ENCODE peak calls at places on chromosomes 5 and 9, in ten cellular contexts. D is OCI-LY7, K is Peyer's patch, P is lower lobe of right lung, Y is HFF-Myc, G is heart left ventricle, H is uterus, M is cardiac fibroblast, A is IMR-90, T is astrocyte. Z is an unnamed sample.

GRCh38 chr5:36363101-36363500 is 61.4 kb upstream of the RANBP3L start:
- DNase-seq in D (no peak), K (no peak), P (no peak), Y (peak), G (no peak), H (no peak), M (peak), A (peak), T (peak), Z (peak)

GRCh38 chr5:30438785-30439184 is 754.7 kb upstream of the CDH6 start:
- DNase-seq in D (no peak), K (no peak), P (no peak), Y (no peak), G (no peak), H (no peak), M (no peak), A (no peak), T (no peak), Z (no peak)

GRCh38 chr9:129197978-129198736 is 20.1 kb upstream of the IER5L start:
- DNase-seq in D (no peak), K (no peak), P (no peak), Y (no peak), G (peak), H (peak), M (peak), A (peak), T (peak), Z (peak)

GRCh38 chr5:133333561-133334150 is 278.7 kb downstream of the FSTL4 start:
- DNase-seq in D (no peak), K (peak), P (no peak), Y (no peak), G (no peak), H (no peak), M (no peak), A (no peak), T (no peak), Z (no peak)

GRCh38 chr9:132806723-132807421 is 71.2 kb downstream of the AK8 start:
- DNase-seq in D (no peak), K (no peak), P (no peak), Y (no peak), G (no peak), H (no peak), M (no peak), A (no peak), T (peak), Z (no peak)

GRCh38 chr5:34001231-34001935 is 6.5 kb downstream of the AMACR start:
- DNase-seq in D (no peak), K (no peak), P (peak), Y (no peak), G (no peak), H (no peak), M (peak), A (peak), T (peak), Z (no peak)

GRCh38 chr5:173303878-173304590 is 24.2 kb downstream of the STC2 start:
- DNase-seq in D (no peak), K (no peak), P (no peak), Y (no peak), G (no peak), H (no peak), M (no peak), A (peak), T (peak), Z (no peak)

GRCh38 chr9:71824242-71824641 is 55.9 kb upstream of the CEMIP2 start:
- DNase-seq in D (no peak), K (no peak), P (no peak), Y (no peak), G (no peak), H (no peak), M (no peak), A (no peak), T (no peak), Z (no peak)

GRCh38 chr5:91468643-91469422 is 85.7 kb upstream of the ARRDC3 start:
- DNase-seq in D (no peak), K (no peak), P (no peak), Y (no peak), G (no peak), H (no peak), M (no peak), A (no peak), T (peak), Z (no peak)

GRCh38 chr9:136389396-136389795 is 10.6 kb downstream of the SNAPC4 start:
- DNase-seq in D (no peak), K (no peak), P (no peak), Y (no peak), G (no peak), H (no peak), M (no peak), A (no peak), T (no peak), Z (no peak)

GRCh38 chr5:146878471-146879172 is at the start of gene PPP2R2B:
- DNase-seq in D (no peak), K (peak), P (peak), Y (no peak), G (peak), H (no peak), M (peak), A (peak), T (peak), Z (no peak)

GRCh38 chr9:6068983-6069382 is 53.6 kb upstream of the RANBP6 start:
- DNase-seq in D (no peak), K (no peak), P (no peak), Y (no peak), G (no peak), H (no peak), M (no peak), A (no peak), T (no peak), Z (no peak)

GRCh38 chr9:98583417-98583816 is 125.3 kb downstream of the GABBR2 start:
- DNase-seq in D (no peak), K (no peak), P (no peak), Y (no peak), G (no peak), H (no peak), M (no peak), A (peak), T (peak), Z (no peak)

GRCh38 chr5:92543246-92543645 is 1037.8 kb downstream of the NR2F1-AS1 start:
- DNase-seq in D (no peak), K (no peak), P (no peak), Y (no peak), G (no peak), H (no peak), M (no peak), A (peak), T (no peak), Z (no peak)

GRCh38 chr5:109655841-109656240 is 33.9 kb upstream of the MAN2A1 start:
- DNase-seq in D (no peak), K (no peak), P (no peak), Y (no peak), G (no peak), H (no peak), M (no peak), A (no peak), T (peak), Z (no peak)

GRCh38 chr5:6766558-6767191 is 53.4 kb downstream of the TENT4A start:
- DNase-seq in D (no peak), K (peak), P (peak), Y (peak), G (peak), H (peak), M (peak), A (peak), T (peak), Z (peak)

GRCh38 chr9:123550012-123550411 is 194.0 kb downstream of the CRB2 start:
- DNase-seq in D (no peak), K (no peak), P (no peak), Y (no peak), G (no peak), H (no peak), M (no peak), A (no peak), T (peak), Z (no peak)

GRCh38 chr5:145218982-145219381 is 616.2 kb downstream of the PRELID2 start:
- DNase-seq in D (no peak), K (no peak), P (no peak), Y (no peak), G (no peak), H (no peak), M (no peak), A (no peak), T (no peak), Z (no peak)

GRCh38 chr5:57989378-57989777 is 470.5 kb downstream of the PLK2 start:
- DNase-seq in D (no peak), K (no peak), P (no peak), Y (no peak), G (no peak), H (no peak), M (no peak), A (peak), T (peak), Z (peak)

GRCh38 chr5:150294551-150295071 is 5.0 kb upstream of the CAMK2A start:
- DNase-seq in D (no peak), K (peak), P (no peak), Y (no peak), G (no peak), H (no peak), M (no peak), A (no peak), T (no peak), Z (no peak)

GRCh38 chr5:74837115-74837514 is 29.1 kb downstream of the FAM169A start:
- DNase-seq in D (no peak), K (no peak), P (no peak), Y (no peak), G (no peak), H (no peak), M (no peak), A (no peak), T (no peak), Z (no peak)

GRCh38 chr5:95959051-95959963 is 2.3 kb downstream of the ELL2 start:
- DNase-seq in D (no peak), K (peak), P (no peak), Y (no peak), G (no peak), H (no peak), M (peak), A (peak), T (peak), Z (no peak)

GRCh38 chr5:108634251-108634950 is 113.3 kb upstream of the FER start:
- DNase-seq in D (no peak), K (no peak), P (no peak), Y (no peak), G (no peak), H (no peak), M (peak), A (peak), T (peak), Z (no peak)

GRCh38 chr5:41537581-41537980 is 27.2 kb upstream of the PLCXD3 start:
- DNase-seq in D (no peak), K (no peak), P (no peak), Y (no peak), G (no peak), H (no peak), M (no peak), A (no peak), T (no peak), Z (no peak)

GRCh38 chr5:7388553-7388952 is 7.4 kb upstream of the ADCY2 start:
- DNase-seq in D (no peak), K (no peak), P (no peak), Y (no peak), G (no peak), H (no peak), M (no peak), A (no peak), T (no peak), Z (no peak)

GRCh38 chr5:147509041-147509709 is 693 bp downstream of the DPYSL3 start:
- DNase-seq in D (no peak), K (peak), P (no peak), Y (no peak), G (peak), H (peak), M (peak), A (peak), T (no peak), Z (no peak)

GRCh38 chr9:137556069-137556838 is 4.6 kb downstream of the MRPL41 start:
- DNase-seq in D (no peak), K (peak), P (no peak), Y (no peak), G (peak), H (no peak), M (peak), A (no peak), T (peak), Z (no peak)

GRCh38 chr5:167939686-167940085 is 351.8 kb upstream of the WWC1 start:
- DNase-seq in D (no peak), K (no peak), P (no peak), Y (no peak), G (no peak), H (no peak), M (no peak), A (no peak), T (peak), Z (no peak)

GRCh38 chr9:5435912-5436311 is 1.8 kb downstream of the PLGRKT start:
- DNase-seq in D (no peak), K (no peak), P (no peak), Y (no peak), G (no peak), H (no peak), M (no peak), A (no peak), T (no peak), Z (no peak)

GRCh38 chr5:170463426-170463825 is 40.4 kb upstream of the KCNIP1 start:
- DNase-seq in D (no peak), K (no peak), P (no peak), Y (no peak), G (no peak), H (no peak), M (no peak), A (no peak), T (no peak), Z (no peak)

GRCh38 chr5:73008831-73009230 is 53.0 kb downstream of the FCHO2 start:
- DNase-seq in D (no peak), K (no peak), P (no peak), Y (no peak), G (no peak), H (no peak), M (no peak), A (no peak), T (no peak), Z (no peak)

GRCh38 chr9:6931913-6932312 is 174.1 kb downstream of the KDM4C start:
- DNase-seq in D (no peak), K (no peak), P (no peak), Y (no peak), G (peak), H (peak), M (peak), A (peak), T (peak), Z (peak)

GRCh38 chr9:91771027-91771426 is 179.0 kb downstream of the ROR2 start:
- DNase-seq in D (peak), K (no peak), P (no peak), Y (peak), G (peak), H (peak), M (peak), A (peak), T (peak), Z (peak)
- TF ChIP-seq CTCF in D (peak), K (peak), P (peak), Y (peak), G (no peak), H (peak), M (peak), A (peak), T (peak), Z (peak)

GRCh38 chr5:124651663-124652513 is 94.6 kb downstream of the ZNF608 start:
- DNase-seq in D (peak), K (peak), P (peak), Y (no peak), G (peak), H (peak), M (peak), A (no peak), T (peak), Z (peak)
- H3K4me3 ChIP-seq in D (peak), K (peak), P (peak), Y (peak), G (peak), H (peak), M (peak), A (peak), T (peak), Z (peak)

GRCh38 chr9:36134761-36135505 is 1.6 kb upstream of the GLIPR2 start:
- DNase-seq in D (no peak), K (peak), P (no peak), Y (no peak), G (no peak), H (no peak), M (no peak), A (no peak), T (no peak), Z (no peak)

GRCh38 chr9:36136894-36137391 is 410 bp downstream of the GLIPR2 start:
- DNase-seq in D (no peak), K (no peak), P (no peak), Y (no peak), G (no peak), H (no peak), M (no peak), A (no peak), T (no peak), Z (no peak)

GRCh38 chr9:36137392-36138004 is 965 bp downstream of the GLIPR2 start:
- DNase-seq in D (no peak), K (no peak), P (no peak), Y (no peak), G (peak), H (no peak), M (peak), A (peak), T (no peak), Z (no peak)

GRCh38 chr9:36136277-36136893 is at the start of gene GLIPR2:
- DNase-seq in D (no peak), K (peak), P (peak), Y (no peak), G (peak), H (peak), M (peak), A (peak), T (no peak), Z (no peak)

GRCh38 chr9:36135791-36136276 is 699 bp upstream of the GLIPR2 start:
- DNase-seq in D (no peak), K (peak), P (no peak), Y (no peak), G (no peak), H (peak), M (no peak), A (no peak), T (no peak), Z (no peak)
- TF ChIP-seq CTCF in D (no peak), K (no peak), P (no peak), Y (no peak), G (no peak), H (no peak), M (no peak), A (no peak), T (no peak), Z (no peak)

DNA sequence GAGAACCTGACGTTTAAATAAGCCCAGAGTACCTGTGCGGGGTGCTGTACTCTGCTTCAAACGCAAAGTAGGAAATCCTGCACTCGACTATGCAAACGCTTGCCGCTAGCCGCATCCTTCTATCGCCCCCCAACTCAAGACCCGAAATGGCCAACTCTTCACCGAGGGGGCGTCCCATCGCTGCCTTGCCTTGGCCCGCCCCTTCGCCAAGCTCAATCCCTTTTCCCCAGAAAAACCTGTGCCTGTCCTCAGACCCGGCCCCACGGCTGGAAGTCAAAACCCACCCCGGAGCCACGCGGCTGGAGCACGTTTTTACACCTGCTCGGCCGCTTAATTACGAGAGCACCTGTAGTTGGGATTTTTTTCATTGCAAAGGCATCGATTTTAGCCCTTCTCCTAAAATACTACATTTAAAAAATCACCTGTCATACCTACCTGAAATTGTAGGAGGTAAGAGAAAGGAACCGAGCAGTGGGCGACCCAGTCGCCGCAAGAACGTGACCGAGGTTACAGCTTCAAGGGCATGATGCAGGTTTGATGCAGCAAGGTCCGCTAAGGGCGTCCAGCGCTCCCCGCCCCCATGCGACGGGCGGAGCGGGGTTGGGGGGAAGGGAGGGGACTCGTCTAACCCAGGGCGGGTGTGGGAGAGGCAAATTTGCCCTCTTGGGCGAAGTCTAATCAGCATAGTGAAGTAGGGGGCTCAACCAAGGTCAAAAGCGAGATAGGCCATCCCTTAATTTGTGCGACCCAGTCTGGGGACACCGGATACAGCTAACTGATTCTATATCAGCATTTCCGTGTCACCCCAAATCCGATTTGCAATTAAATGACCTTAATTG is 3.5 kb downstream of the ELAVL2 start:
- DNase-seq in D (no peak), K (no peak), P (no peak), Y (no peak), G (no peak), H (no peak), M (no peak), A (no peak), T (no peak), Z (no peak)
- H3K4me3 ChIP-seq in D (no peak), K (no peak), P (no peak), Y (no peak), G (no peak), H (no peak), M (no peak), A (no peak), T (peak), Z (peak)

GRCh38 chr5:50726475-50727148 is 60.2 kb downstream of the PARP8 start:
- DNase-seq in D (no peak), K (no peak), P (no peak), Y (no peak), G (no peak), H (no peak), M (no peak), A (no peak), T (no peak), Z (no peak)

GRCh38 chr5:50733737-50734136 is 67.3 kb downstream of the PARP8 start:
- DNase-seq in D (no peak), K (no peak), P (no peak), Y (no peak), G (no peak), H (no peak), M (no peak), A (no peak), T (no peak), Z (no peak)

GRCh38 chr5:50727149-50727496 is 60.7 kb downstream of the PARP8 start:
- DNase-seq in D (no peak), K (no peak), P (no peak), Y (no peak), G (peak), H (no peak), M (peak), A (no peak), T (no peak), Z (no peak)

GRCh38 chr5:50727845-50728244 is 61.4 kb downstream of the PARP8 start:
- DNase-seq in D (no peak), K (no peak), P (no peak), Y (no peak), G (no peak), H (no peak), M (no peak), A (no peak), T (no peak), Z (no peak)

DNA sequence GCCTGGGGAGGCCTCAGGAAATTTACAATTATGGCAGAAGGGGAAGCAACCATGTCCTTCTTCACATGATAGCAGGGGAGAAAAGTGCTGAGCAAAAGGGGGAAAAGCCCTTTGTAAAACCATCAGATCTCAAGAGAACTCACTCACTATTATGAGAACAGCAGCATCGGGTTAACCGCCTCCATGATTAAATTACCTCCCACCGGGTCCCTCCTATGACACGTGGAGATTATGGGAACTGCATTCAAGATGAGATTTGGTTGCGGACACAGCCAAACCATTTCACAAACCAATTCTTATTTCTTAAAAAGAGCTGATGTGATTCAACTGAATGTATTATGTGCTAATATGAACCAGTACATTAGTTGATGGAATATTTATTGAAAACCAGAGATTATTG is 63.9 kb downstream of the PARP8 start:
- DNase-seq in D (no peak), K (no peak), P (no peak), Y (no peak), G (no peak), H (no peak), M (no peak), A (no peak), T (no peak), Z (no peak)
- TF ChIP-seq CTCF in D (no peak), K (no peak), P (no peak), Y (no peak), G (no peak), H (no peak), M (no peak), A (no peak), T (no peak), Z (no peak)

GRCh38 chr5:148829248-148829594 is 2.8 kb downstream of the ADRB2 start:
- DNase-seq in D (peak), K (no peak), P (no peak), Y (no peak), G (no peak), H (no peak), M (no peak), A (no peak), T (no peak), Z (no peak)
- H3K4me3 ChIP-seq in D (peak), K (peak), P (peak), Y (peak), G (peak), H (no peak), M (no peak), A (peak), T (peak), Z (peak)

GRCh38 chr5:94562327-94562971 is 56.0 kb downstream of the KIAA0825 start:
- DNase-seq in D (no peak), K (no peak), P (no peak), Y (no peak), G (no peak), H (no peak), M (no peak), A (no peak), T (no peak), Z (peak)
- TF ChIP-seq CTCF in D (no peak), K (no peak), P (no peak), Y (no peak), G (no peak), H (no peak), M (no peak), A (no peak), T (no peak), Z (no peak)